ENCODE peak calls at places on chromosomes 11 and 22, in nine cellular contexts. U is amygdala; K is stimulated activated CD4-positive, alpha-beta T cell treated with anti-CD3 and anti-CD28 coated beads, Interleukin-2, amount 100 ng/mL, for 48 hours; I is T-helper 22 cell; J is occipital lobe; B is M059J; W is CD8-positive, alpha-beta T cell; S is iris pigment epithelial cell; E is NCI-H2029 treated with DMSO at 0.1 percent for 48 hours. P is an unnamed sample.

GRCh38 chr11:74577624-74578396 is 14.6 kb upstream of the POLD3 start:
- DNase-seq in J (no peak), S (no peak), W (no peak), I (no peak), E (peak; percentile 76), K (no peak), U (no peak), B (no peak), P (peak; percentile 47)

GRCh38 chr11:65414776-65415498 is 7.7 kb upstream of the NEAT1 start:
- DNase-seq in K (no peak), U (no peak), B (peak; percentile 25), I (no peak), W (no peak), J (no peak), E (no peak), S (peak; percentile 23), P (no peak)

GRCh38 chr11:45092901-45093760 is 53.3 kb upstream of the PRDM11 start:
- DNase-seq in B (peak; percentile 98), S (peak; percentile 54), J (no peak), U (no peak), K (no peak), E (no peak), W (peak; percentile 57), I (no peak), P (no peak)

GRCh38 chr11:75189075-75189474 is 38.2 kb downstream of the SLCO2B1 start:
- DNase-seq in U (no peak), B (no peak), W (no peak), K (no peak), S (no peak), E (no peak), I (no peak), J (no peak), P (no peak)

GRCh38 chr11:101453682-101454081 is 130.1 kb downstream of the TRPC6 start:
- DNase-seq in U (no peak), K (no peak), I (no peak), J (no peak), E (no peak), B (peak; percentile 59), W (no peak), S (peak; percentile 24), P (no peak)

GRCh38 chr22:46147061-46147460 is 3.3 kb upstream of the PPARA start:
- DNase-seq in K (no peak), E (no peak), U (no peak), I (no peak), S (no peak), B (no peak), J (no peak), W (no peak), P (no peak)

GRCh38 chr11:79108851-79109250 is 332.0 kb downstream of the TENM4 start:
- DNase-seq in W (no peak), S (no peak), E (no peak), U (no peak), B (no peak), K (no peak), J (peak; percentile 20), I (no peak), P (no peak)

GRCh38 chr11:78635814-78636506 is 61.3 kb upstream of the NARS2 start:
- DNase-seq in I (no peak), E (no peak), S (no peak), U (no peak), J (no peak), K (no peak), B (no peak), W (no peak), P (no peak)

GRCh38 chr11:116427903-116428637 is 344.7 kb downstream of the BUD13 start:
- DNase-seq in K (no peak), J (no peak), E (peak; percentile 49), W (no peak), U (no peak), B (no peak), I (no peak), S (no peak), P (peak; percentile 41)

GRCh38 chr11:30313580-30313979 is 9.3 kb upstream of the ARL14EP start:
- DNase-seq in U (no peak), J (no peak), K (no peak), W (no peak), E (no peak), I (no peak), S (peak; percentile 10), B (no peak), P (no peak)

GRCh38 chr11:95108159-95108611 is 18.5 kb downstream of the ENDOD1 start:
- DNase-seq in B (peak; percentile 59), U (no peak), I (no peak), K (no peak), E (no peak), S (peak; percentile 81), W (no peak), J (peak; percentile 44), P (no peak)

GRCh38 chr11:3157381-3158130 is 7.6 kb downstream of the OSBPL5 start:
- DNase-seq in W (peak; percentile 27), J (no peak), S (no peak), I (no peak), K (no peak), B (no peak), U (no peak), E (no peak), P (no peak)

GRCh38 chr11:124762077-124762623 is at the start of gene ESAM:
- DNase-seq in W (peak; percentile 59), I (peak; percentile 43), S (no peak), K (peak; percentile 62), U (no peak), J (no peak), E (no peak), B (no peak), P (peak; percentile 7)

GRCh38 chr11:2426221-2426620 is 18.1 kb downstream of the TRPM5 start:
- DNase-seq in I (no peak), B (no peak), W (no peak), U (no peak), S (no peak), K (no peak), J (no peak), E (no peak), P (no peak)

GRCh38 chr11:19872526-19873135 is 160.0 kb downstream of the NAV2 start:
- DNase-seq in S (no peak), E (no peak), B (no peak), U (no peak), K (no peak), J (no peak), W (no peak), I (no peak), P (no peak)